ENCODE peak calls at places on chromosomes 7 and 10, in seven cellular contexts. S is epithelial cell of esophagus, U is glutamatergic neuron, K is A549, I is mucosa of descending colon, Q is fibroblast of lung, W is OCI-LY7. O is an unnamed sample.

GRCh38 chr7:77434570-77434969 is 18.4 kb upstream of the GSAP start:
- DNase-seq in S (no peak), U (no peak), K (no peak), I (no peak), Q (no peak), W (no peak), O (no peak)

GRCh38 chr10:124562425-124563060 is 100.9 kb downstream of the LHPP start:
- DNase-seq in S (peak), U (no peak), K (no peak), I (no peak), Q (no peak), W (no peak), O (no peak)

GRCh38 chr7:41428330-41428729 is 274.6 kb downstream of the INHBA start:
- DNase-seq in S (no peak), U (no peak), K (no peak), I (no peak), Q (no peak), W (no peak), O (no peak)

GRCh38 chr10:123639131-123639530 is 27.0 kb upstream of the GPR26 start:
- DNase-seq in S (no peak), U (no peak), K (no peak), I (no peak), Q (no peak), W (no peak), O (no peak)

GRCh38 chr7:143252002-143252401 is 11.2 kb upstream of the GSTK1 start:
- DNase-seq in S (no peak), U (no peak), K (no peak), I (no peak), Q (no peak), W (no peak), O (no peak)

GRCh38 chr10:68154211-68154497 is 44.9 kb downstream of the MYPN start:
- DNase-seq in S (no peak), U (peak), K (peak), I (no peak), Q (peak), W (peak), O (no peak)

GRCh38 chr7:130473877-130474276 is 18.0 kb upstream of the MEST start:
- DNase-seq in S (no peak), U (no peak), K (no peak), I (no peak), Q (no peak), W (no peak), O (no peak)

GRCh38 chr7:1041471-1042160 is 2.7 kb upstream of the GPR146 start:
- DNase-seq in S (no peak), U (no peak), K (no peak), I (peak), Q (no peak), W (no peak), O (no peak)

GRCh38 chr10:102726274-102726673 is 11.8 kb downstream of the SFXN2 start:
- DNase-seq in S (no peak), U (no peak), K (no peak), I (no peak), Q (no peak), W (no peak), O (no peak)

GRCh38 chr10:118754132-118754555 is 626 bp downstream of the CACUL1 start:
- DNase-seq in S (peak), U (peak), K (no peak), I (peak), Q (peak), W (peak), O (peak)

GRCh38 chr7:108293190-108293612 is 163.0 kb downstream of the NRCAM start:
- DNase-seq in S (no peak), U (no peak), K (no peak), I (no peak), Q (peak), W (no peak), O (no peak)

GRCh38 chr7:124856299-124856888 is 73.2 kb downstream of the POT1 start:
- DNase-seq in S (peak), U (no peak), K (peak), I (no peak), Q (peak), W (peak), O (peak)

GRCh38 chr7:3955751-3956696 is 655.0 kb downstream of the SDK1 start:
- DNase-seq in S (peak), U (no peak), K (peak), I (no peak), Q (peak), W (no peak), O (no peak)

GRCh38 chr7:75534727-75535307 is 42.7 kb downstream of the SPDYE5 start:
- DNase-seq in S (peak), U (no peak), K (no peak), I (no peak), Q (peak), W (no peak), O (peak)

GRCh38 chr7:84247591-84247990 is 53.0 kb upstream of the SEMA3A start:
- DNase-seq in S (peak), U (no peak), K (no peak), I (no peak), Q (peak), W (no peak), O (no peak)
- TF ChIP-seq CTCF in S (peak), U (no peak), K (no peak), I (no peak), Q (no peak), W (no peak), O (peak)

DNA sequence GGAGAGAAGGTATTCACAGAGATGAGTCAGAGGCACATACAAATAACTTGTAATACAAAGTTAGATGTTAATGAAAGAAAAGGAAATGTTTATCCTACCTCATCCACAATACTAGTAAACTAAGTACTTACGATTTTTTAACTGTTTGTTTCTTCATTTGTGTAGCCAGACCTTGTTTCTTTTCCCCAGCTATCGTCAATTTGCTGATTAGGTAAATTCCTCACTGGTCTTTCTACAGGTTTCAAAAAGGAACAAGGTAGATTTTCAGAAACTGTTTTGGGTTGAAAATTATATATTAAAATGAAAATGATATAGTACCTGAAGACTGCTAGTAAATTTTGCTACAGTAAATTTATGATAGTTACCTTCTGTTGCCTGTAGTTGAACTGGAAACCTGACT is 56.6 kb downstream of the PON1 start:
- DNase-seq in S (no peak), U (no peak), K (peak), I (no peak), Q (peak), W (no peak), O (no peak)
- TF ChIP-seq CTCF in S (no peak), U (no peak), K (no peak), I (no peak), Q (no peak), W (no peak), O (no peak)

DNA sequence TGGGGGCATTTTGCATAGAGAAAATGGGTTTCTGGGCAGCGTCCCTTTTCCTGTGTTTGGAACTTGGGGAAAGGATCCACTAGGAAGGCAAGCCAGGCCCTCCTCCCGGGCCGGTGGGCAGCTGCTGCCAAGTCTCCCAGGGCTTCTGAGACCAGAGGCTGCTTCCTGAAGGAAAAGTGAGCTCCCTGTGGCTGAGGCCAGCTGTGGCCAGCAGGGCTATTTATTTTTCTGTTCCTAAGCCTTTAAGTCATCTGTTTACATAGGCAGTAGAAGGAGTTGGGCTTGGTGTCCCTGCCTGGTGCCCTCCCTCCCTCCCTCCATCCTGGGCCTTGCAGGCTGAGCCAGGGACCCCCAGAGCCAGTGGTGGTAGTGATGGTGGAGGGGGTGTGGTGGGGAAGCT is 70.5 kb upstream of the COL13A1 start:
- DNase-seq in S (no peak), U (no peak), K (peak), I (no peak), Q (peak), W (no peak), O (no peak)
- TF ChIP-seq CTCF in S (no peak), U (no peak), K (no peak), I (no peak), Q (no peak), W (no peak), O (no peak)

GRCh38 chr10:63003816-63004453 is 129.2 kb upstream of the NRBF2 start:
- DNase-seq in S (peak), U (no peak), K (no peak), I (no peak), Q (no peak), W (peak), O (peak)
- TF ChIP-seq CTCF in S (peak), U (peak), K (peak), I (no peak), Q (no peak), W (peak), O (peak)

GRCh38 chr10:75375828-75376227 is 25.7 kb downstream of the ZNF503 start:
- DNase-seq in S (no peak), U (no peak), K (no peak), I (no peak), Q (no peak), W (peak), O (peak)
- TF ChIP-seq CTCF in S (no peak), U (no peak), K (no peak), I (no peak), Q (no peak), W (no peak), O (no peak)

GRCh38 chr10:69666756-69667155 is 36.7 kb downstream of the FAM241B start:
- DNase-seq in S (no peak), U (no peak), K (no peak), I (no peak), Q (no peak), W (no peak), O (no peak)
- TF ChIP-seq CTCF in S (no peak), U (no peak), K (no peak), I (no peak), Q (no peak), W (no peak), O (no peak)

GRCh38 chr10:120600871-120601644 is 144.0 kb downstream of the PLPP4 start:
- DNase-seq in S (peak), U (peak), K (no peak), I (no peak), Q (peak), W (no peak), O (no peak)
- TF ChIP-seq CTCF in S (no peak), U (peak), K (no peak), I (no peak), Q (no peak), W (peak), O (no peak)

DNA sequence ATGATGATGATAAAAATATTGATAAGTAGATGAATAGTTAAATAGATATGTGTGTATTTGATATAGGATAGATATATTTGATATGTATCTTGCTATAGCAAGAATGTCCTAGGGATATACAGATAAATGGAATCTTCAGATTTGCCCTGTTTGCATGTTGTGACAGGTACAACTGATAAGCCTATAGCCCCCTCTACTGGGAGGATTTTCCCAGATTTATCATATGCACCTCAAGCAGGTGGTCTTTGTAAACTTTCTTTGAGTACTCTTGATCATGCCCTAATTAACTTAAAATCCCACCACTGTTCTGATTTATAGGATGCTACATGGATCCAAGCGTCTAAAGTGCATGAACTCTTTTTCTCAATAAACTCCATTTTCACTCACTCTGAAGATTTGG is 1050.7 kb downstream of the SORCS3 start:
- DNase-seq in S (peak), U (no peak), K (peak), I (no peak), Q (peak), W (peak), O (no peak)
- TF ChIP-seq CTCF in S (peak), U (peak), K (no peak), I (no peak), Q (no peak), W (peak), O (peak)

GRCh38 chr10:7425691-7426090 is 14.9 kb upstream of the SFMBT2 start:
- DNase-seq in S (no peak), U (no peak), K (no peak), I (no peak), Q (no peak), W (no peak), O (no peak)

GRCh38 chr10:7421519-7421918 is 10.7 kb upstream of the SFMBT2 start:
- DNase-seq in S (peak), U (no peak), K (no peak), I (no peak), Q (no peak), W (no peak), O (no peak)

GRCh38 chr10:7423521-7423920 is 12.7 kb upstream of the SFMBT2 start:
- DNase-seq in S (no peak), U (no peak), K (no peak), I (no peak), Q (no peak), W (no peak), O (no peak)

GRCh38 chr10:7426349-7426748 is 15.5 kb upstream of the SFMBT2 start:
- DNase-seq in S (no peak), U (no peak), K (no peak), I (no peak), Q (no peak), W (no peak), O (no peak)

DNA sequence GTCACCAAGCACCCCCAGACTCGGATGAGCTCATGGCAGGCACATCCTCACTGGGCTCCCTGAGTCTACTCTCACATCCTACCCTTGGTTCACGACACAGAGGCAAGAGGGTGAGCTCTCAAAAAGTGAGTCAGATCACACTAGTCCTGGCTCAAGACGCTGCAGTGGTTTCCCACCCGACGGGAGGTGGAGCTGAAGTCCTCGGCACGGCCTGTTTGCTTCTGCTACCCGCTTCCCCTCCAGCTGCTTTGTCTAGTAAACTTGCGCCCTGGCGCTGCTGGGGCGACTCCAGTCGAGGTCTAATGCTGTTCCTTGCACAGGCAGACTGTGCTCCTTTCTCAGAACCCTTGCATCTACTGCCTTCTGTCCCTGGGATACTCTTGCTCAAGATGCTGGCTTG is 13.5 kb upstream of the SFMBT2 start:
- DNase-seq in S (no peak), U (no peak), K (no peak), I (no peak), Q (no peak), W (peak), O (no peak)
- TF ChIP-seq CTCF in S (no peak), U (no peak), K (no peak), I (no peak), Q (no peak), W (peak), O (no peak)

DNA sequence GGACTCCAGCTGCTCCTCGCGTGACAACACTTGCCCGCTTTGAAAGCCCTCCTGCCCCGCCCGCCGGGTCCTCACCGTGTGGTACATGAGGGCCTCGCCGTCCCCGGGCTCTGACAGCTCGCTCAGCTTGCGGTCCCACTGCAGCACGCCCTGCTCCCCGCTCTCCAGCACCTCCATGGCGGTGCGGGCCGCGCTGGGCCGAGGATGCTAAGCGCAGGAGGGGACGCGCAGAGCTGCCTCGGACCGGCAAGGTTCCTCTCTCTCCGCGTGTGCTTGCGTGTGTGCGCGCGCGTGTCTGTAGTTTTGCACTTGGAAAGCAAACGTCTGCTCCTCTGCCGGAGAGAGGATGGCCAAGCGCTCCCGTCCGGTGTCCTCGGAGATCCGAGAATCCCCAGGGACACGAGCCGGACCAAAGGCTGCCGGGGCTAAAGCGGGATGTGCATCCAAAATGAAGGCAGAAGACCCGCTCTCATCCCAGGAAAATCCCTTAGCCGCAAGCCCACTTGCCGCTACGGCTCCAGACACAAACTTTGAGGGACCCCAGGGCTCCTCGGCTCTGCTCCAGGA is at the start of gene CREB3L2:
- DNase-seq in S (peak), U (peak), K (peak), I (peak), Q (peak), W (peak), O (no peak)
- TF ChIP-seq CTCF in S (no peak), U (no peak), K (no peak), I (no peak), Q (no peak), W (no peak), O (no peak)